ENCODE peak calls at places on chromosomes 4 and X, in six cellular contexts. Z, Q, C, V, X and T are unnamed samples.
A peak's percentile ranks its signal among the peaks of the same experiment; 100 is the strongest.

GRCh38 chrX:115535844-115536243 is 25.1 kb upstream of the PLS3 start:
- DNase-seq in Q (no peak), V (no peak), Z (no peak), C (no peak), X (peak; percentile 4), T (no peak)

GRCh38 chr4:127210877-127211276 is 421.9 kb upstream of the INTU start:
- DNase-seq in X (no peak), Q (peak; percentile 43), C (no peak), Z (peak; percentile 25), V (no peak), T (no peak)

GRCh38 chrX:68504237-68504636 is 5.4 kb downstream of the YIPF6 start:
- DNase-seq in X (peak; percentile 93), Z (no peak), V (no peak), Q (no peak), C (no peak), T (no peak)

GRCh38 chrX:130170752-130171445 is 863 bp upstream of the RAB33A start:
- DNase-seq in X (no peak), C (peak; percentile 70), Z (peak; percentile 24), V (peak; percentile 14), Q (peak; percentile 41), T (peak; percentile 72)

GRCh38 chr4:65337371-65337770 is 332.9 kb downstream of the EPHA5 start:
- DNase-seq in Z (no peak), V (no peak), Q (no peak), X (no peak), C (no peak), T (no peak)

GRCh38 chr4:139144911-139145551 is 32.0 kb downstream of the ELF2 start:
- DNase-seq in V (peak; percentile 46), Z (no peak), X (no peak), C (no peak), Q (no peak), T (no peak)

GRCh38 chr4:65668201-65669007 is 1.9 kb downstream of the EPHA5 start:
- DNase-seq in V (no peak), Z (no peak), C (peak; percentile 16), Q (no peak), X (no peak), T (peak; percentile 21)

GRCh38 chr4:172706000-172706399 is 462.6 kb upstream of the GALNT7 start:
- DNase-seq in Q (no peak), V (no peak), Z (no peak), X (no peak), C (no peak), T (no peak)

GRCh38 chr4:15656038-15656470 is 897 bp upstream of the FBXL5 start:
- DNase-seq in C (no peak), Q (no peak), Z (peak; percentile 28), X (no peak), V (peak; percentile 32), T (no peak)

GRCh38 chrX:68842781-68843581 is 14.2 kb downstream of the EFNB1 start:
- DNase-seq in Q (peak; percentile 20), C (peak; percentile 69), Z (no peak), V (no peak), X (peak; percentile 19), T (no peak)

DNA sequence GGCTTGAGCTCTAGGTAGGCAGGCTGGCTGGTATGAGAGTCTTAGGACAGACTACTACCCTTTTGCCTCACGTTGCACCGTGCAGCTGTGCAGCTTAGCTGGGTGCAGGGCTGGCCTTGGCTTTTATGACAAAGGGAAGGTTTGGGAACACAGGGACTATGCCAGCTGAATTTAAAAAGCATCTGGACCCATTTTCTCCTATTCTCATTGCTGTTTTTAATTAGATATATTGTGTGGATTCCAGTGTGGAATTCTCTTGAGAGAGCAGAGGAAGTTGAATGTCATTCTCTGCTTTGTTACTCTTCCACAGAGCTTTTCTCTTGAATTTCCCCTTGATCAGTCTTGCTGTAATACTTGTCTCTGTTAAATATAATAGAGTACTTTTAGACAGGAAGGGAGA is 192.7 kb downstream of the ZNF330 start:
- DNase-seq in Z (no peak), C (no peak), Q (no peak), X (no peak), V (no peak), T (no peak)
- H3K9me3 ChIP-seq in Z (no peaks in the 10 kb centered on the region), C (no peaks in the 10 kb centered on the region), Q (no peaks in the 10 kb centered on the region), X (no peaks in the 10 kb centered on the region), V (no peaks in the 10 kb centered on the region), T (no peaks in the 10 kb centered on the region)

GRCh38 chrX:15600071-15600470 is 689 bp downstream of the ACE2 start:
- DNase-seq in C (no peak), Z (no peak), Q (no peak), X (no peak), V (no peak), T (no peak)
- H3K4me3 ChIP-seq in C (no peak overlapping the region), Z (no peak overlapping the region), Q (peak overlapping the region; percentile 51), X (no peak overlapping the region), V (no peak overlapping the region), T (no peak overlapping the region)

GRCh38 chr4:2478220-2478619 is 9.3 kb downstream of the RNF4 start:
- DNase-seq in C (no peak), V (no peak), Q (no peak), X (no peak), Z (no peak), T (no peak)
- H3K4me1 ChIP-seq in C (peaks cover 57% of the 10 kb centered on the region), V (peaks cover 53% of the 10 kb centered on the region), Q (peaks cover 81% of the 10 kb centered on the region), X (peaks cover 3% of the 10 kb centered on the region), Z (peaks cover 88% of the 10 kb centered on the region), T (peaks cover 13% of the 10 kb centered on the region)

DNA sequence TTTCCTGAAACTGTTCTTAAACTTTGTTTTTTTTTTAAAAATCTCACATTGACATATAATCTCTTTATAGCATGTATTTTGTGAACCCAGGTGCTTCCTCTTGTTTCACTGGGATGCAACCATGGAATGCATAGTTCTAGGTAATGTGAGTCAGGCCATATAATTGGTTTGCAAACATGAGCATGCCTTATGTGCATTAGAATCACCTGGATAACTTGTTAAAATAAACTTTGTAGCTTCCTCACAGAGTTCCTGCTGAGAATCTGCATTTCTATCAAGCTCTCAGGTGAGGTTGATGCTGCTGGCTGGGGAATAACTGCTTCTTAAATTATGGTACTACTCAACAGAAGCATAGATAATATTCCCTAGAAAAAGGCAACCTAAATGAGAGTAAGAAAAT is 940.3 kb upstream of the LCORL start:
- DNase-seq in Z (no peak), Q (no peak), V (no peak), X (no peak), C (no peak), T (no peak)
- H3K9me3 ChIP-seq in Z (peaks cover 21% of the 10 kb centered on the region), Q (peaks cover 7% of the 10 kb centered on the region), V (no peaks in the 10 kb centered on the region), X (no peaks in the 10 kb centered on the region), C (no peaks in the 10 kb centered on the region), T (no peaks in the 10 kb centered on the region)

DNA sequence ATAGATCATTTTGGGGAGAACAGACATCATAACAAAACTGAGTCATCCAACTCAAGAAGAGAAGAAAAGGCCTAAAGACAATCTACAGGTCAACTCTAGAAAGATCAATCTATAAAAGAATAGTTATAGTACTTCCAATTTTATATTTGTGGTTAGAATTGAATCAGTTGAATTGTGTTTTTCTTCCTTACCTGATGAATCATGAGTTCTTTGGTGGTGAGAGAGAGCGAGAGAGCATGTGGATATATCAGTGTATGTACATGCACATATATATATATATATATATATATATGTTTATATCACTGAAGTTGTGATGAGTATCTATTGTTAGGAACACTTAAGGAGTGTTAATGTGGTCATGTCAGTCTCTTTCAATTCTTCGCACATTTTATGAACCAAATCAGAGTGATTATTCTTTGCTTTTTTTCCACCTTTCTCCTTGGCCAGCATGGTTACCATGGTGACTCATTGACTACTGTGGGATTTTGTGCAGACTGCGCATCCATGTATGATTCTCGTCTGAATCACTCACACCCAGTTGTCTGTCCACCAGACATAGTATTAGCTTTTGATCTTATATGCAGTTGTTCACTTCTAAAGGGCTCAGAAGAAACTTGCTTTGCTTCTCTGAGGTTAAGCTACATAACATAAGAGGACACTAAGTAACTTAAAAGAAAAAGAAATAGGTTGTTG is 90.4 kb upstream of the RAB40AL start:
- DNase-seq in V (no peak), C (no peak), Q (no peak), X (peak; percentile 73), Z (no peak), T (no peak)
- H3K4me3 ChIP-seq in V (no peak overlapping the region), C (no peak overlapping the region), Q (no peak overlapping the region), X (no peak overlapping the region), Z (no peak overlapping the region), T (no peak overlapping the region)

GRCh38 chrX:153061732-153062131 is 5.5 kb downstream of the PNMA3 start:
- DNase-seq in V (no peak), Q (no peak), Z (no peak), C (no peak), X (peak; percentile 55), T (no peak)

GRCh38 chrX:153065389-153065788 is 6.9 kb upstream of the PNMA6A start:
- DNase-seq in C (no peak), Q (no peak), X (no peak), V (no peak), Z (no peak), T (no peak)

GRCh38 chrX:153060095-153060445 is 3.8 kb downstream of the PNMA3 start:
- DNase-seq in Q (no peak), Z (no peak), C (no peak), X (no peak), V (no peak), T (no peak)

GRCh38 chrX:153063315-153063714 is 7.0 kb downstream of the PNMA3 start:
- DNase-seq in X (peak; percentile 4), Z (no peak), Q (no peak), V (no peak), C (no peak), T (no peak)

GRCh38 chrX:153064061-153064460 is 7.8 kb downstream of the PNMA3 start:
- DNase-seq in X (no peak), C (no peak), Q (no peak), Z (no peak), V (no peak), T (no peak)
- H3K4me1 ChIP-seq in X (peaks cover 1% of the 10 kb centered on the region), C (no peaks in the 10 kb centered on the region), Q (no peaks in the 10 kb centered on the region), Z (no peaks in the 10 kb centered on the region), V (no peaks in the 10 kb centered on the region), T (no peaks in the 10 kb centered on the region)

DNA sequence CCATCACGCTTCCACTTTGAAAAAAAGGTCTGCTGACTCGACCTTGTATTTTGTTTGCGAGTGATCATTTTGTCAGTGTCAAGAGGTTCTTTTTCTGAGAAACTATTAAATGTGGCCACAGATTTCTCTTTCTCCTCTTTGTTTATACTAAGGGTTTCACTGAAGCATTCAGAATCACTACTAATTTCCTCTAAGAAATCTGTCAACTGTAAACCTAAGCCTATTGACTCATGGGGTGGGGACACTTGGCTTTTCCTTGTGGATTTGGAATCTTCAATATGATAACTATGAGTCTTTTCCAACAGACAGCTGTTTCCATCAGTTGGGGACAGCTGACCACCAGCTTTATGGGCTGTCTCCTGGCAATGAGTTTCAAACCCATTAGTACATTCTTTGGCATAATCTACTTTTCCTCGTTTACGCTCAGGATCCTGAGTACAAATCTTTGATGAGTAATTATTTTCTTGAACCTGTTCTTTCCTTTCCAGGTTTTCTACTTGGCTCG is 13.8 kb downstream of the PGRMC1 start:
- DNase-seq in Z (no peak), Q (no peak), C (no peak), X (no peak), V (no peak), T (no peak)
- H3K9me3 ChIP-seq in Z (no peaks in the 10 kb centered on the region), Q (no peaks in the 10 kb centered on the region), C (no peaks in the 10 kb centered on the region), X (no peaks in the 10 kb centered on the region), V (no peaks in the 10 kb centered on the region), T (no peaks in the 10 kb centered on the region)

GRCh38 chrX:23981222-23981621 is 45.8 kb downstream of the KLHL15 start:
- DNase-seq in X (no peak), Z (no peak), Q (no peak), C (no peak), V (no peak), T (no peak)
- H3K4me3 ChIP-seq in X (no peak overlapping the region), Z (no peak overlapping the region), Q (no peak overlapping the region), C (no peak overlapping the region), V (no peak overlapping the region), T (no peak overlapping the region)